ENCODE peak calls at places on chromosomes 7 and 10, in four cellular contexts. Z is HepG2, P is GM12878, Y is K562. V is an unnamed sample.

GRCh38 chr10:16967866-16968721 is 150.9 kb upstream of the RSU1 start:
- DNase-seq in Z (peak), P (no peak), Y (no peak), V (no peak)

GRCh38 chr7:90931996-90932912 is 332.0 kb upstream of the FZD1 start:
- DNase-seq in Z (no peak), P (peak), Y (no peak), V (no peak)

GRCh38 chr10:72906446-72906845 is 12.9 kb downstream of the OIT3 start:
- DNase-seq in Z (no peak), P (no peak), Y (no peak), V (no peak)

GRCh38 chr7:64946772-64947171 is 43.7 kb downstream of the ZNF273 start:
- DNase-seq in Z (peak), P (no peak), Y (peak), V (peak)

GRCh38 chr7:127566242-127566641 is 19.2 kb downstream of the GCC1 start:
- DNase-seq in Z (no peak), P (no peak), Y (no peak), V (no peak)

GRCh38 chr7:128827248-128827958 is 2.8 kb upstream of the FLNC start:
- DNase-seq in Z (no peak), P (no peak), Y (peak), V (no peak)

GRCh38 chr10:80464557-80465466 is 10.7 kb downstream of the TSPAN14 start:
- DNase-seq in Z (peak), P (no peak), Y (peak), V (no peak)

GRCh38 chr10:33612116-33612515 is 277.6 kb upstream of the NRP1 start:
- DNase-seq in Z (no peak), P (no peak), Y (no peak), V (no peak)

GRCh38 chr7:128858380-128859231 is 4.0 kb upstream of the ATP6V1F start:
- DNase-seq in Z (no peak), P (no peak), Y (peak), V (no peak)

GRCh38 chr7:54888736-54889082 is 129.7 kb upstream of the SEC61G start:
- DNase-seq in Z (no peak), P (no peak), Y (no peak), V (no peak)

GRCh38 chr7:46178685-46179084 is 257.6 kb upstream of the IGFBP3 start:
- DNase-seq in Z (no peak), P (no peak), Y (no peak), V (no peak)

GRCh38 chr10:35579726-35580420 is 25.3 kb upstream of the GJD4 start:
- DNase-seq in Z (no peak), P (no peak), Y (no peak), V (no peak)

GRCh38 chr10:22742678-22743077 is 28.3 kb upstream of the PIP4K2A start:
- DNase-seq in Z (no peak), P (peak), Y (peak), V (no peak)

GRCh38 chr7:18086165-18087030 is 58.8 kb upstream of the PRPS1L1 start:
- DNase-seq in Z (no peak), P (no peak), Y (peak), V (peak)

GRCh38 chr10:113167702-113168101 is 217.7 kb downstream of the TCF7L2 start:
- DNase-seq in Z (no peak), P (no peak), Y (no peak), V (no peak)

GRCh38 chr10:84088626-84089025 is 50.7 kb upstream of the GHITM start:
- DNase-seq in Z (no peak), P (no peak), Y (no peak), V (no peak)

GRCh38 chr10:127145173-127145572 is 51.2 kb downstream of the INSYN2A start:
- DNase-seq in Z (no peak), P (no peak), Y (no peak), V (no peak)

GRCh38 chr7:34445653-34446052 is 212.4 kb upstream of the NPSR1 start:
- DNase-seq in Z (no peak), P (no peak), Y (no peak), V (no peak)

GRCh38 chr10:59773088-59773487 is 19.8 kb upstream of the MRLN start:
- DNase-seq in Z (no peak), P (no peak), Y (no peak), V (no peak)

GRCh38 chr7:93409324-93409723 is 165.2 kb downstream of the CALCR start:
- DNase-seq in Z (no peak), P (no peak), Y (no peak), V (no peak)

GRCh38 chr7:44222074-44222473 is 21.3 kb downstream of the YKT6 start:
- DNase-seq in Z (no peak), P (no peak), Y (no peak), V (no peak)

GRCh38 chr10:15189133-15189881 is 20.8 kb upstream of the NMT2 start:
- DNase-seq in Z (no peak), P (no peak), Y (no peak), V (no peak)

GRCh38 chr7:31068006-31068675 is 16.0 kb downstream of the ADCYAP1R1 start:
- DNase-seq in Z (no peak), P (no peak), Y (no peak), V (no peak)

GRCh38 chr10:49037187-49037586 is 78.1 kb downstream of the VSTM4 start:
- DNase-seq in Z (no peak), P (no peak), Y (peak), V (no peak)

GRCh38 chr7:29275493-29275892 is 80.9 kb downstream of the CHN2 start:
- DNase-seq in Z (no peak), P (no peak), Y (no peak), V (no peak)

GRCh38 chr7:956031-956430 is 1.6 kb upstream of the ADAP1 start:
- DNase-seq in Z (no peak), P (no peak), Y (no peak), V (no peak)

GRCh38 chr10:31419394-31420063 is 100.5 kb downstream of the ZEB1 start:
- DNase-seq in Z (no peak), P (no peak), Y (no peak), V (no peak)

GRCh38 chr10:116838143-116838725 is 11.1 kb upstream of the ENO4 start:
- DNase-seq in Z (peak), P (no peak), Y (no peak), V (no peak)

GRCh38 chr10:96043895-96044580 is 655 bp downstream of the CCNJ start:
- DNase-seq in Z (peak), P (no peak), Y (peak), V (peak)

GRCh38 chr10:8006274-8006999 is 48.1 kb upstream of the GATA3 start:
- DNase-seq in Z (no peak), P (no peak), Y (no peak), V (no peak)

GRCh38 chr7:24924375-24924774 is 55.6 kb downstream of the OSBPL3 start:
- DNase-seq in Z (no peak), P (no peak), Y (peak), V (no peak)

GRCh38 chr7:3606436-3606835 is 305.4 kb downstream of the SDK1 start:
- DNase-seq in Z (no peak), P (no peak), Y (no peak), V (no peak)

GRCh38 chr10:102645388-102645740 is 1.1 kb downstream of the TRIM8 start:
- DNase-seq in Z (peak), P (no peak), Y (peak), V (no peak)

GRCh38 chr7:117047496-117047895 is 94.2 kb downstream of the ST7 start:
- DNase-seq in Z (no peak), P (no peak), Y (no peak), V (no peak)

GRCh38 chr7:117051808-117052207 is 98.5 kb downstream of the ST7 start:
- DNase-seq in Z (no peak), P (no peak), Y (no peak), V (no peak)

GRCh38 chr7:117048854-117049321 is 95.6 kb downstream of the ST7 start:
- DNase-seq in Z (no peak), P (no peak), Y (no peak), V (no peak)

GRCh38 chr7:117045927-117046710 is 92.8 kb downstream of the ST7 start:
- DNase-seq in Z (no peak), P (no peak), Y (peak), V (no peak)

GRCh38 chr7:117048114-117048853 is 95.0 kb downstream of the ST7 start:
- DNase-seq in Z (no peak), P (no peak), Y (peak), V (no peak)
- TF ChIP-seq TARDBP in Z (no peak), P (no peak), Y (no peak), V (no peak)

GRCh38 chr7:21128418-21128817 is 299.5 kb upstream of the SP4 start:
- DNase-seq in Z (no peak), P (no peak), Y (no peak), V (no peak)
- TF ChIP-seq TARDBP in Z (no peak), P (no peak), Y (no peak), V (no peak)

GRCh38 chr7:69898189-69898588 is 299.9 kb downstream of the AUTS2 start:
- DNase-seq in Z (no peak), P (peak), Y (no peak), V (no peak)
- TF ChIP-seq TARDBP in Z (no peak), P (no peak), Y (no peak), V (no peak)

GRCh38 chr7:6171532-6172330 is 100.7 kb downstream of the CYTH3 start:
- DNase-seq in Z (no peak), P (no peak), Y (no peak), V (no peak)

GRCh38 chr7:6172331-6173295 is 99.8 kb downstream of the CYTH3 start:
- DNase-seq in Z (no peak), P (no peak), Y (no peak), V (no peak)

GRCh38 chr7:6178273-6179029 is 94.0 kb downstream of the CYTH3 start:
- DNase-seq in Z (no peak), P (no peak), Y (no peak), V (no peak)

GRCh38 chr7:6179620-6180343 is 92.6 kb downstream of the CYTH3 start:
- DNase-seq in Z (no peak), P (no peak), Y (no peak), V (no peak)

DNA sequence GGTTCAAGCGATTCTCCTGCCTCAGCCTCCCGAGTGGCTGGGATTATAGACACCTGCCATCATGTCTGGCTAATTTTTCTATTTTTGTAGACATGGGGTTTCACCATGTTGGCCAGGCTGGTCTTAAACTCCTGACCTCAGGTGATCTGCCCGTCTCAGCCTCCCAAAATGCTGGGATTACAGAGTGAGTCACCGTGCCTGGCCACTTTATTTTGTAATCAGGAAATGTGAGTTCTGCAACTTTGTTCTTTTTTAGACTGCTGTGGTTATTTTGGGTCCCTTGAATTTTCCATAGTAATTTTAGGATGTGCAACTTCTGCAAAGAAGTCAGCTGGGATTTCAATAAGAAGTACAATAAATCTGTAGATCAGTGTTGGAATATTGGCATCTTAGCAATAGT is 96.8 kb downstream of the CYTH3 start:
- DNase-seq in Z (no peak), P (no peak), Y (no peak), V (no peak)
- TF ChIP-seq TARDBP in Z (no peak), P (no peak), Y (no peak), V (no peak)

DNA sequence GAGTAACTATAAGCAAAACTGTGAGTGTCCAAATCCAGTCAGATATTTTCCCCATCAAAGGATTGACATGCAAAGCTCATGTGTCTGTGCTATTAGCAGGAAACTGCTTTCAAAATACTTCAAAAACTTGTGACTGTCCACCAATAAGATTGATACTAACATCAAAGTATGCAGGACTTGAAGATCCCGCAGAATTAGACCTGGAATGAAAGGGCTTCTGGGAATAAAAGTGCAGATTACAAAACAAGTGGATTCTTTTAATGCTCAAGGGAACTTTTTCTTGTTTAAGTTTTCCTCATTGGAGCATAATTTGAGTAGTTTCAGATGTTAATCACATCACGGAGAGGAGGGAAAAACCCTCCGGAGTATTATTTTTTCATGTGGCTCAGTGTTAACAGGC is 33.8 kb upstream of the MKX start:
- DNase-seq in Z (no peak), P (no peak), Y (no peak), V (no peak)
- TF ChIP-seq TARDBP in Z (no peak), P (no peak), Y (no peak), V (no peak)

DNA sequence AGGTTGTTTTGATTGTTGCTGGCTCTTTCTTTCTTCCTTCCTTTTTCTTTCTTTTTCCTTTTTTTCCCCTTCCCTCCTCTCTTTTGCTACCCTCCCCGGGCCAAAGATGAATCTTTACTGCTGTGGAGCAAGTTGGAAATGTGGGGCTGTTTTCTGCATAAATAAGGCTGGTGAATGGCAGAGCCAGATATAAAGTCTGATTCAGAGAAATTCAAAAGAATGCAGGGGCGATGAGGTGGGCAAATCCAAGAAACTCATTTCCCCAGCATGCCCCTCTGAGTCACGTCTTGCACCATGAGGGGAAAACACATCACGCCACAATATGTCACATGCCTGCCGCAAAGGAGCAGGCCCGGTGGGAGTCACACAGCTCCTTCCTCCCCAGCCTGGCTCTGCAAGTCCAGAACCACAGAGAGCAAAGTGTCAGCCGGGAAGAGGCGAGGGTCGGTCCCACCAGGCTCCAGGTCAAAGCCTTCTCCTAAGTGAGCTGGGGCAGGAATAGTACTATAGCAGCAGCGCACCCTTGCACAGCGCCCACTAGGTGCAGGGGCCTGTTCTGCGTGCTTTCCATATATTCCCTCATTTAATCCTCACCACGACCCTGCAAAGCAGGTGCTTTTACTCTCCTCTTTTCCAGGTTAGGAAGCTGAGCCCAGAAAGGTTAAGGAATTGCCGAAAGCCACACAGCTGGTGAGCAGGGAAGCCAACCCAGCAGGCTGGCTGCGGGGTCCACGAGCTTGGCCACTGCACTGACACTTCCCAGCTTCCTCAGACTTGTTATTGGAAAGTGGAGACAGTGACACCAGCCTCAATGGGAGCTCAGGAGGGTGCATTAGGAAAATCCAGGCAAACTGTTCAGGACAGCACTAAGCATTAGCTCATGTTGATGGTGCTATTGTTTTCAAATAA is 94.1 kb upstream of the ZMIZ1 start:
- DNase-seq in Z (peak), P (no peak), Y (peak), V (peak)
- TF ChIP-seq TARDBP in Z (peak), P (no peak), Y (no peak), V (no peak)

GRCh38 chr10:132639470-132639869 is 101.9 kb downstream of the INPP5A start:
- DNase-seq in Z (no peak), P (no peak), Y (no peak), V (no peak)

GRCh38 chr10:132634947-132635271 is 97.3 kb downstream of the INPP5A start:
- DNase-seq in Z (no peak), P (no peak), Y (no peak), V (no peak)

GRCh38 chr10:132638130-132638515 is 100.5 kb downstream of the INPP5A start:
- DNase-seq in Z (no peak), P (no peak), Y (no peak), V (no peak)

GRCh38 chr10:132636358-132636757 is 98.8 kb downstream of the INPP5A start:
- DNase-seq in Z (no peak), P (no peak), Y (no peak), V (no peak)

GRCh38 chr10:132637477-132638129 is 100.0 kb downstream of the INPP5A start:
- DNase-seq in Z (peak), P (peak), Y (peak), V (peak)
- TF ChIP-seq TARDBP in Z (no peak), P (no peak), Y (no peak), V (no peak)

GRCh38 chr7:104275900-104276299 is 52.5 kb upstream of the LHFPL3 start:
- DNase-seq in Z (peak), P (no peak), Y (no peak), V (no peak)
- TF ChIP-seq TARDBP in Z (no peak), P (no peak), Y (no peak), V (no peak)

GRCh38 chr10:109899578-109900355 is 23.5 kb downstream of the XPNPEP1 start:
- DNase-seq in Z (no peak), P (no peak), Y (no peak), V (no peak)
- TF ChIP-seq TARDBP in Z (no peak), P (no peak), Y (no peak), V (no peak)

GRCh38 chr7:139036901-139037300 is 1.1 kb upstream of the ZC3HAV1L start:
- DNase-seq in Z (no peak), P (no peak), Y (no peak), V (no peak)

GRCh38 chr7:139033346-139034114 is 2.3 kb downstream of the ZC3HAV1L start:
- DNase-seq in Z (no peak), P (no peak), Y (no peak), V (no peak)

GRCh38 chr7:139034336-139034735 is 1.5 kb downstream of the ZC3HAV1L start:
- DNase-seq in Z (no peak), P (no peak), Y (no peak), V (no peak)

GRCh38 chr7:139035588-139036353 is at the start of gene ZC3HAV1L:
- DNase-seq in Z (peak), P (no peak), Y (no peak), V (peak)

DNA sequence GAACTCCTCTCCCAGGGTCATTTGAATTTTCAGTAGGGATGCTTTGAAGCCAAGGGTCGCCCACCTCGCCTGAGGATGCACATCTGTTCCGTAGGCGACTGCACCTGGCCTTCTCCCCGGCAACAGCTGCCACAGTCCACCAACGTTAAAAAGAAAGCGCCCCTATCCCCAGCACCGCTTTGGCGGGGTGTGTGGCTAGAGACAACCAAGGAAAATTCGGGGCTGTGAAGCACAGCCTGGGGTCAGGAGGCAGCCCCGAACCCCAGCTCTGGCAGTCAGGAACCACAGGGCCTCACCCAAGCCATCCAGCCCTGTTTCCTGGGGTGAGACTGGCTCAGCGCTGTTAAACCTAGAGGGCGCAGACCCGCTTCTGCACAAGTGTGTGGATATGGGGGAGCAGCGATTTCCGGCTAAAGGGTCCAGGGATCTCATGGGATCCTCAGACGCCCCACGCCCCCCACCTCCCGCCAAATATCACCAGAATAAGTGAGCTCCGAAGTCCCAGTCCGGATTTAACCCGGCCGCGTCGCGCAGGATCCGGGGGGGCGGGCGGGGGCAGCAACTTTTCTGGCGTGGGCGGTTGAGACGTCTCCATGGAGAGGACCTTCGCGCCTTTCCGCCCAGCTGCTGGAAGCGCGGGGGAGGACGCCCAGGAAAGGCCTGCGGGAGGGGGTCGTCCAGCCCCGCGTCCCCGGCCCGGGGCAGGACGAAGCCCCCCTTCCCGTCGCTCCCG is 821 bp downstream of the ZC3HAV1L start:
- DNase-seq in Z (no peak), P (no peak), Y (no peak), V (no peak)
- TF ChIP-seq TARDBP in Z (no peak), P (no peak), Y (no peak), V (no peak)

V was measured in HEK293T.